ENCODE peak calls at places on chromosomes 5 and 9, in five cellular contexts. Q, D, H, X and S are unnamed samples.

GRCh38 chr9:128164332-128164885 is 4.3 kb downstream of the BBLN start:
- DNase-seq in Q (no peak), D (no peak), H (peak; percentile 28), X (no peak), S (no peak)

GRCh38 chr5:130337179-130337888 is 433.1 kb downstream of the CHSY3 start:
- DNase-seq in Q (no peak), D (peak; percentile 76), H (peak; percentile 1), X (peak; percentile 36), S (no peak)

GRCh38 chr5:151811593-151812321 is 40.0 kb downstream of the G3BP1 start:
- DNase-seq in Q (no peak), D (peak; percentile 65), H (peak; percentile 84), X (peak; percentile 31), S (no peak)

GRCh38 chr9:89865357-89865756 is 260.5 kb downstream of the GADD45G start:
- DNase-seq in Q (no peak), D (no peak), H (no peak), X (no peak), S (no peak)

GRCh38 chr9:126150411-126151030 is 176.1 kb upstream of the MVB12B start:
- DNase-seq in Q (no peak), D (no peak), H (no peak), X (peak; percentile 0), S (no peak)

GRCh38 chr5:172322028-172322965 is 38.7 kb upstream of the UBTD2 start:
- DNase-seq in Q (no peak), D (no peak), H (no peak), X (no peak), S (peak; percentile 18)

GRCh38 chr9:113528811-113529210 is 65.3 kb downstream of the RGS3 start:
- DNase-seq in Q (no peak), D (no peak), H (no peak), X (no peak), S (no peak)

GRCh38 chr5:88825782-88826110 is 57.2 kb downstream of the MEF2C start:
- DNase-seq in Q (peak; percentile 70), D (no peak), H (no peak), X (no peak), S (no peak)

GRCh38 chr9:35110327-35110758 is 5.3 kb downstream of the ATOSB start:
- DNase-seq in Q (no peak), D (peak; percentile 68), H (peak; percentile 79), X (peak; percentile 70), S (no peak)

GRCh38 chr5:126122942-126123341 is 300.3 kb upstream of the GRAMD2B start:
- DNase-seq in Q (no peak), D (no peak), H (no peak), X (no peak), S (peak; percentile 87)